ENCODE peak calls at places on chromosomes 7 and 10, in nine cellular contexts. K is H1; J is T-helper 17 cell; H is HCT116; R is stimulated activated CD4-positive, alpha-beta T cell treated with anti-CD3 and anti-CD28 coated beads, Interleukin-1b, Interleukin-23, amount 100 ng/mL, for 48 hours; A is LoVo; T is DMS153; F is caudate nucleus; V is AG04450. C is an unnamed sample.

GRCh38 chr7:81367335-81367801 is 402.5 kb downstream of the HGF start:
- DNase-seq in K (no peak), J (no peak), H (no peak), R (no peak), A (no peak), T (no peak), F (no peak), V (no peak), C (no peak)

GRCh38 chr7:50534690-50535290 is 30.4 kb downstream of the DDC start:
- DNase-seq in K (no peak), J (no peak), H (peak), R (peak), A (peak), T (no peak), F (no peak), V (peak), C (no peak)

GRCh38 chr7:99287779-99288534 is 15.3 kb downstream of the MYH16 start:
- DNase-seq in K (no peak), J (no peak), H (no peak), R (no peak), A (no peak), T (no peak), F (no peak), V (no peak), C (no peak)

GRCh38 chr7:94228678-94229077 is 166.0 kb upstream of the COL1A2 start:
- DNase-seq in K (no peak), J (no peak), H (no peak), R (no peak), A (no peak), T (no peak), F (no peak), V (no peak), C (no peak)

GRCh38 chr10:97718178-97718577 is 4.6 kb downstream of the MARVELD1 start:
- DNase-seq in K (no peak), J (no peak), H (no peak), R (no peak), A (no peak), T (no peak), F (peak), V (no peak), C (no peak)

GRCh38 chr7:69749994-69750393 is 151.7 kb downstream of the AUTS2 start:
- DNase-seq in K (no peak), J (no peak), H (no peak), R (no peak), A (no peak), T (no peak), F (no peak), V (no peak), C (no peak)

GRCh38 chr10:16439294-16439693 is 2.5 kb downstream of the PTER start:
- DNase-seq in K (no peak), J (no peak), H (no peak), R (no peak), A (no peak), T (no peak), F (no peak), V (no peak), C (no peak)

GRCh38 chr10:130013938-130014733 is 50.1 kb upstream of the EBF3 start:
- DNase-seq in K (no peak), J (no peak), H (no peak), R (no peak), A (no peak), T (no peak), F (no peak), V (no peak), C (no peak)

GRCh38 chr10:116521424-116522305 is 24.1 kb upstream of the PNLIP start:
- DNase-seq in K (no peak), J (no peak), H (peak), R (peak), A (peak), T (no peak), F (peak), V (peak), C (no peak)

GRCh38 chr7:74094224-74095095 is 10.9 kb downstream of the LIMK1 start:
- DNase-seq in K (peak), J (peak), H (peak), R (peak), A (peak), T (peak), F (no peak), V (peak), C (peak)

GRCh38 chr10:101238732-101239105 is 9.5 kb upstream of the LBX1 start:
- DNase-seq in K (no peak), J (no peak), H (peak), R (no peak), A (no peak), T (no peak), F (no peak), V (no peak), C (no peak)

GRCh38 chr7:46713868-46714596 is 793.0 kb upstream of the IGFBP3 start:
- DNase-seq in K (no peak), J (no peak), H (no peak), R (no peak), A (peak), T (no peak), F (no peak), V (no peak), C (no peak)

C was measured in iPS DF 6.9.